ENCODE peak calls at places on chromosomes 3 and 15, in five cellular contexts. S is IMR-90, U is GM12878, K is HepG2, D is mammary epithelial cell. I is an unnamed sample.

GRCh38 chr3:112357888-112358287 is 24.9 kb downstream of the CD200 start:
- DNase-seq in U (no peak), K (no peak), D (no peak), S (no peak), I (no peak)

GRCh38 chr3:14793126-14793857 is 25.5 kb upstream of the FGD5 start:
- DNase-seq in K (no peak), S (no peak), D (no peak), U (no peak), I (no peak)

GRCh38 chr15:36994809-36995208 is 105.5 kb downstream of the MEIS2 start:
- DNase-seq in D (no peak), U (no peak), K (no peak), S (no peak), I (no peak)

GRCh38 chr15:56383011-56383410 is 17.8 kb downstream of the TEX9 start:
- DNase-seq in S (no peak), U (no peak), D (peak), K (no peak), I (no peak)

GRCh38 chr3:149216195-149216869 is 5.3 kb downstream of the CP start:
- DNase-seq in K (peak), D (no peak), S (no peak), U (no peak), I (no peak)

GRCh38 chr15:63601727-63602185 is 4.6 kb downstream of the FBXL22 start:
- DNase-seq in U (no peak), S (no peak), D (no peak), K (no peak), I (no peak)

GRCh38 chr3:46110701-46111493 is 83.6 kb upstream of the XCR1 start:
- DNase-seq in K (no peak), D (peak), U (peak), S (peak), I (no peak)

GRCh38 chr3:39108309-39108708 is 829 bp downstream of the TTC21A start:
- DNase-seq in K (no peak), U (peak), D (no peak), S (no peak), I (no peak)

GRCh38 chr3:131174752-131175151 is 148.1 kb downstream of the NEK11 start:
- DNase-seq in D (peak), U (peak), S (no peak), K (no peak), I (no peak)

GRCh38 chr3:66667284-66667683 is 166.5 kb upstream of the LRIG1 start:
- DNase-seq in S (no peak), K (peak), D (no peak), U (no peak), I (no peak)

GRCh38 chr15:31440754-31441298 is 114.2 kb downstream of the KLF13 start:
- DNase-seq in S (peak), D (no peak), K (no peak), U (no peak), I (peak)

GRCh38 chr15:81316267-81316666 is 7.7 kb downstream of the STARD5 start:
- DNase-seq in U (no peak), K (no peak), S (no peak), D (no peak), I (no peak)

GRCh38 chr3:110420158-110420641 is 651.4 kb upstream of the NECTIN3 start:
- DNase-seq in K (no peak), U (no peak), D (peak), S (peak), I (no peak)

GRCh38 chr15:52261498-52262242 is 33.9 kb downstream of the MYO5C start:
- DNase-seq in S (peak), K (no peak), U (peak), D (peak), I (peak)

GRCh38 chr15:36230741-36231140 is 348.7 kb upstream of the CDIN1 start:
- DNase-seq in U (no peak), D (no peak), K (no peak), S (peak), I (no peak)

DNA sequence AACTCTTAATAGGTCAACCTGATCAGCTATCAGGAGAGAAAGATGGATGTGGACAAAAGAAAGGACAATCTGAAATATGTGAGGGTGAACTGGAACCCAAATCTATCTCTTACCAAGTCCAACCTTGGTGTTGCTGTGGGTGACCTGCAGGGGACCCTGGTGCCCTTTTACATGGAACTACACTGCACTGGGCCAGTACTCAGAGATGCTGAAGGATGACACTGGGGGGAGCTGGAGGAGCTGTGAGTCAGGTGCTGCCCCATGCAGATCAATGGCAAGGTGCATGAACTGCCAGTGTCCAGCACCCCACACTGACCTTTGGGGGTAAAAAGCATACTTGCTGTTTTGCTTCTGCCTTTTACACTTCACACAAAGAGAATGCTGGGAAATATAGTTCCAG is 55.6 kb upstream of the TBC1D5 start:
- DNase-seq in D (no peak), U (no peak), S (no peak), K (peak), I (no peak)
- H3K9ac ChIP-seq in D (no peak), U (no peak), S (no peak), K (no peak), I (no peak)

DNA sequence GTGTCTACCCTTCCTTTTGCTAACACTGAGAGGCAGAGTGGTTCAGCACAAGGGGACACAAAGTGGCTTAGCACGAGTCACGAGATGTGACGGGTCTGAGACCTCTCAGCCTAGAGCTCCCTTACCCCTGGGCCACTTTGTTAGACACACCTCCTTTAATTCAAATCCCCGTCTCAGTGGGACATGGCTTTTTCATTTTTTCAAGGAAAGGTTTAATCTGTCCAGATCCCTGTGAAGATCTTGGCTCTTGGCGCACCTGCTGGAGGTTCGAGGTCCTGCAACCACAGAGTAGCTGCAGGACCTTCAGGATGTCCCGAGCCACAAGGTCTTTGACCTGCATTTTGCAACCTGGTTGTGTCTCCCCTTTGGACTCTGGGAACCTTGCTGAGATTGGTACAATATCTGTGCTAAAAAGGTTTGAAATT is 52.0 kb downstream of the LPP start:
- DNase-seq in D (no peak), U (no peak), S (no peak), K (peak), I (peak)
- TF ChIP-seq CTCF in D (peak), U (no peak), S (no peak), K (peak), I (peak)

DNA sequence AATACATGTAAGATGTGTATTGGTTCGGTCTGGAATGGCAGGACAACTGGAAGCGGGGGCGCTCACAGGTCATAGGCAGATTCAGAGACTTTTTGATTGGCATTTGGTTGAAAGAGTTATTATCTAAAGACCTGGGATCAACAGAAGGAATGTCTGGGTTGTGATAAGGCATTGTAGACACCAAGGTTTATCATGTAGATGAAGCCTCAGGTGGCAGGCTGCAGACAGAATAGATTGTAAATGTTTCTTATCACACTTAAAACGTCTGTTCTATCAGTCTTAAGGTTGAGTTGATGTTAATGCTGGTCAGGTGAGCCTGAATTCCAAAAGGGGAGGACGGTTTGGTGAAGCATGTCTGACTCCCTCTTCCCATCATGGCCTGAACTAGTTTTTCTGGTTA is 295.9 kb upstream of the PROK2 start:
- DNase-seq in D (no peak), K (no peak), S (no peak), U (no peak), I (no peak)
- H3K4me2 ChIP-seq in D (no peak), K (no peak), S (no peak), U (peak), I (no peak)

DNA sequence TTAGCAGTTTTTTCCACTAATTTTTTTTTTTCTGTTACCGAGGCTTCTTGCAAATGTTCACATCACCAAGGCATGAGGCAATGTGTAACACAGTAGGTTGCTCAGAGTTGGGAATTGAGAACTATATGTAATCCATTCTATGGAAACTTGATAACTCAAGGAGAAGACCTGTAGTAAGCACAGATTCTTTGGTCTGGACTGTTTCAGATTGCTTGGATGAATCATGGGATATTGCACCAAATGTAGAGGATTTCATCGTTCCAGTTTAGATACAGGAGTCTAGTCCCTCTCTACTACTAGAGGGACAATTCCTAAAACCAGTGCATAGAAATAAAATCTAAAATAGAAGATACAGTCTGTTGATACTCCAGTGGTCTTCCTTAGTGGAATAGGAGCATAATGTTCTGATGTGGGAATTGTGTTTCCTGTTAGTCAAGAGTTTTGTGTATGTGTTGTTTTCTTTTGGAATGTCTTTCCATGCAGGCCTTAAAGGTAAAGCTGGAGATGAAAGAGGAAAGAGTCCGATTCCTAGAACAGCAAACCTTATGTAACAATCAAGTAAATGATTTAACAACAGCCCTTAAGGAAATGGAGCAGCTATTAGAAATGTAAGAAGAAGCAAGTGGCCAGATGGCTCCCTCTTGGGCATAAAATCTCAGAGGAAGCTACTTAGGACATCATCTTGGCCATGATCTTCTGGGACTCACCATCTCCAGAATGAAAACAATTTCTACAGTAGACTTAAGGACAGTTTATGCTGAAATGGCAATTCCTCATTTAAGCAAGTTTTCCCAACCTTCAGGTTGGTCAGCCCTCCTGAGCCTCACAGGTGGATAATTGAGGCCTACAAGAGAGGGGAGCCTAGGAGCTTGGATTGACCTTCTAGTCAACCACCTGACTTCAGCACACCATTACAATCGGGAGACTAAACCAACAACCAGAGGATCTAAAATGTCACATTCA is 10.7 kb downstream of the KNSTRN start:
- DNase-seq in S (peak), U (no peak), K (no peak), D (no peak), I (no peak)
- H3K9ac ChIP-seq in S (no peak), U (no peak), K (no peak), D (no peak), I (no peak)

DNA sequence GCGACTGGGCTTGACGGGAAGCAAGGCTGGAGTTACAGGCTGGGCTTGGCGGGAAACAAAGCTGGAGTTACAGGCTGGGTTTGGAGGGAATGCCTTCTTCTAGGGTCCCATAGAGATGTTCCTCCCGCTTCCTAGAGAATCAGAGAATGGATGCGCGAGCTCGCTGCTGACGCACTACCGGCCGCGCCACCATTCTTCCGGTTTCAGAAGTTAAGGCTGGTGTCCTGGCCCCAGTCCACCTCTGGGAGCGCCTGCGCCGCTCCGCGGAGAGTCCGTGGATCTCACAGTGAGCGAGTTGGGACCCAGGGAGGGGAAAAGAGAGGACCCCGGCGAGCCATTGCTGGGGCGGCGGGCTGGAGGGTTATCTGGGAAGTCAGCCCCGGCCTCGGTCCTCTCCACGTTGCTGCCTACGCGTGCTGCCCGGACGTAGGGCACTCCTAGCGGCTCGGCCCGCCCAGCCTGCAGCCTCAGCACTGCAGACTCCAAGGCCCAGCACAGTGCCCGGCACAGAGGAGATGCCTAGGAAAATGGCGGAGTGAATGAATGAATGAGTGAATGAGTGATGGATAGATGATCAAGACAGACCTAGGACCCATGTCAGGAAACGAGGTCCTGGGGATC is at the start of gene ZNF502:
- DNase-seq in S (peak), K (no peak), U (no peak), D (peak), I (peak)
- TF ChIP-seq CTCF in S (peak), K (no peak), U (no peak), D (peak), I (peak)

GRCh38 chr3:157427906-157428305 is 8.7 kb upstream of the PTX3 start:
- DNase-seq in K (no peak), U (no peak), S (no peak), D (no peak), I (peak)

GRCh38 chr3:157423337-157423736 is 13.3 kb upstream of the PTX3 start:
- DNase-seq in D (no peak), U (no peak), S (peak), K (no peak), I (no peak)

GRCh38 chr3:157429703-157430102 is 6.9 kb upstream of the PTX3 start:
- DNase-seq in K (no peak), U (no peak), D (no peak), S (peak), I (no peak)

DNA sequence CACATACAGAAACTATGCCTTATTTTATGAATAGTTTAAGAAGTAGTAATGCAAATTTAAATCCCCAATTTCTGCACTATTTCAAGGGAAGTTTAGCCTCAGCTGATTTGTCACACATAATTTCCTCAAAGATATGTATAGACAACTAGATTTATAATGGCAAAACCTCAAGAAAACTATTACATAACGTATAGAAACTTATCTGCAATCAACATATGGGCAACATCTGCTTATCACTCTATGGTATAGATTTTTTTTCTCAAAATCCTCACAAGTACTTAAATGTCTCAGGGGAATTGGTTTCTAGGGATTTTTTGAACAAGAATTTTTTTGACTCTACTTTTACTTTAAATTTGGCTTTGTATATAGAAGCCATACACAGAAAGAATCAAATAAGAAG is 7.7 kb upstream of the PTX3 start:
- DNase-seq in D (no peak), U (no peak), S (no peak), K (no peak), I (no peak)
- H3K4me2 ChIP-seq in D (no peak), U (no peak), S (no peak), K (no peak), I (no peak)

GRCh38 chr3:87788516-87788915 is 270.3 kb downstream of the CGGBP1 start:
- DNase-seq in D (no peak), S (no peak), K (no peak), U (no peak), I (no peak)

GRCh38 chr3:87793322-87793877 is 265.4 kb downstream of the CGGBP1 start:
- DNase-seq in S (no peak), D (no peak), K (no peak), U (no peak), I (peak)

GRCh38 chr3:87792532-87793321 is 266.1 kb downstream of the CGGBP1 start:
- DNase-seq in D (no peak), S (no peak), K (no peak), U (no peak), I (peak)

GRCh38 chr3:87791248-87792027 is 267.4 kb downstream of the CGGBP1 start:
- DNase-seq in U (no peak), K (no peak), D (no peak), S (no peak), I (no peak)

GRCh38 chr3:87792193-87792531 is 266.6 kb downstream of the CGGBP1 start:
- DNase-seq in S (no peak), D (no peak), K (no peak), U (no peak), I (no peak)
- H3K9ac ChIP-seq in S (no peak), D (no peak), K (no peak), U (no peak), I (no peak)

DNA sequence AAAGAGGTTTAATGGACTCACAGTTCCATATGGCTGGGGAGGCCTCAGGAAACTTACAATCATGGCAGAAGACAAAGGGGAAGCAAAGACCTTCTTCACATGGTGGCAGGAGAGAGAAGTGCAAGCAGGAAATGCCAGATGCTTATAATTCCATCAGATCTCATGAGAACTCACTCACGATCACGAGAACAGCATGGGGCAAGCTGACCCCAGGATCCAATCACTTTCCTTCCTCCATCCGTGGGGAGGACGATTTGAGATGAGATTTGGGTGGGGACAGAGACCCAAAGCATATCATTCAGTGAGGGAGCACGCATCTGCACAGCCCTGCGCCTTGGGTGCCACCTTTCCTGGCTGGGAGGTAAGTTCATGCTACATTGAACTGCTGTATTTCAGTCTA is 234.1 kb upstream of the ATP10A start:
- DNase-seq in U (no peak), S (no peak), K (no peak), D (no peak), I (no peak)
- TF ChIP-seq CTCF in U (no peak), S (no peak), K (no peak), D (no peak), I (no peak)